ENCODE peak calls at places on chromosome 18, in five cellular contexts. O is central memory CD4-positive, alpha-beta T cell; S is NCI-H524 treated with DMSO at 0.1 percent for 48 hours; J is OCI-M1; P is epithelial cell of esophagus. Z is an unnamed sample.
A peak's percentile ranks its signal among the peaks of the same experiment; 100 is the strongest.

GRCh38 chr18:77078671-77079070 is 53.9 kb downstream of the MBP start:
- DNase-seq in P (no peak), O (no peak), J (no peak), S (no peak), Z (no peak)

GRCh38 chr18:7877609-7878008 is 310.5 kb downstream of the PTPRM start:
- DNase-seq in S (no peak), P (peak; percentile 28), J (no peak), O (no peak), Z (no peak)

GRCh38 chr18:10190564-10190963 is 263.9 kb upstream of the APCDD1 start:
- DNase-seq in J (no peak), O (no peak), P (no peak), S (no peak), Z (no peak)

GRCh38 chr18:13136689-13137040 is 81.9 kb upstream of the LDLRAD4 start:
- DNase-seq in P (no peak), J (no peak), S (no peak), O (no peak), Z (no peak)

GRCh38 chr18:2982452-2983172 is 30.3 kb downstream of the LPIN2 start:
- DNase-seq in S (no peak), O (peak; percentile 38), J (peak; percentile 96), P (no peak), Z (no peak)

GRCh38 chr18:23838801-23839366 is 149.6 kb downstream of the LAMA3 start:
- DNase-seq in S (no peak), J (no peak), P (peak; percentile 83), O (no peak), Z (no peak)

GRCh38 chr18:26489191-26489590 is 59.2 kb downstream of the KCTD1 start:
- DNase-seq in O (no peak), J (no peak), P (peak; percentile 24), S (no peak), Z (no peak)

GRCh38 chr18:11572201-11572600 is 37.2 kb upstream of the SLC35G4 start:
- DNase-seq in S (no peak), O (no peak), P (no peak), J (no peak), Z (no peak)

GRCh38 chr18:76426738-76427305 is 68.2 kb downstream of the ZNF516 start:
- DNase-seq in P (peak; percentile 39), S (no peak), J (peak; percentile 51), O (no peak), Z (no peak)

GRCh38 chr18:24009651-24010333 is 4.8 kb upstream of the TTC39C start:
- DNase-seq in S (no peak), O (peak; percentile 37), J (no peak), P (no peak), Z (no peak)

GRCh38 chr18:35642802-35643201 is 61.3 kb downstream of the GALNT1 start:
- DNase-seq in S (no peak), J (no peak), P (no peak), O (no peak), Z (no peak)

GRCh38 chr18:13611058-13611615 is 115.2 kb downstream of the FAM210A start:
- DNase-seq in P (no peak), O (peak; percentile 52), S (no peak), J (no peak), Z (no peak)

GRCh38 chr18:61894751-61895524 is 2.1 kb upstream of the RNF152 start:
- DNase-seq in J (no peak), O (no peak), S (no peak), P (no peak), Z (no peak)

GRCh38 chr18:57376503-57376902 is 24.1 kb downstream of the ST8SIA3 start:
- DNase-seq in O (no peak), P (no peak), J (no peak), S (no peak), Z (no peak)

GRCh38 chr18:58309610-58310239 is 265.7 kb downstream of the NEDD4L start:
- DNase-seq in S (no peak), P (no peak), O (peak; percentile 21), J (no peak), Z (no peak)

GRCh38 chr18:58535340-58536186 is 93.3 kb downstream of the ALPK2 start:
- DNase-seq in P (no peak), O (no peak), S (no peak), J (peak; percentile 68), Z (no peak)

GRCh38 chr18:1906421-1906820 is 664.9 kb downstream of the METTL4 start:
- DNase-seq in P (peak; percentile 65), J (no peak), O (no peak), S (no peak), Z (no peak)

GRCh38 chr18:21203842-21204241 is 38.2 kb upstream of the GREB1L start:
- DNase-seq in S (no peak), O (no peak), P (no peak), J (no peak), Z (no peak)

GRCh38 chr18:57352271-57352701 is at the start of gene ST8SIA3:
- DNase-seq in J (no peak), P (no peak), O (no peak), S (no peak), Z (no peak)

GRCh38 chr18:10912790-10913560 is 236.4 kb downstream of the PIEZO2 start:
- DNase-seq in S (no peak), J (no peak), O (no peak), P (no peak), Z (no peak)

GRCh38 chr18:49884959-49885358 is 71.6 kb upstream of the ACAA2 start:
- DNase-seq in J (no peak), O (no peak), S (no peak), P (peak; percentile 77), Z (no peak)

GRCh38 chr18:36828630-36829361 is at the start of the genes KIAA1328 and TPGS2:
- DNase-seq in O (peak; percentile 86), P (peak; percentile 89), J (peak; percentile 93), S (peak; percentile 72), Z (peak; percentile 36)

GRCh38 chr18:72820571-72820970 is 47.2 kb downstream of the NETO1 start:
- DNase-seq in S (no peak), O (no peak), P (peak; percentile 72), J (no peak), Z (no peak)